ENCODE peak calls at places on chromosomes 4 and X, in five cellular contexts. One of them, this sample, is unnamed.

GRCh38 chr4:186787536-186787935 is 63.9 kb upstream of the FAT1 start:
- DNase-seq in smooth muscle cell of the brain vasculature: no peak
- DNase-seq in amygdala: no peak
- DNase-seq in HTR-8/SVneo: no peak
- DNase-seq in stromal cell of bone marrow: no peak
- DNase-seq in this sample: no peak

GRCh38 chr4:121070696-121071639 is 1.4 kb downstream of the NDNF start:
- DNase-seq in smooth muscle cell of the brain vasculature: no peak
- DNase-seq in stromal cell of bone marrow: no peak
- DNase-seq in amygdala: no peak
- DNase-seq in HTR-8/SVneo: peak; percentile 14
- DNase-seq in this sample: peak; percentile 78

GRCh38 chrX:72141372-72142004 is 9.8 kb upstream of the RTL5 start:
- DNase-seq in HTR-8/SVneo: no peak
- DNase-seq in amygdala: no peak
- DNase-seq in stromal cell of bone marrow: no peak
- DNase-seq in smooth muscle cell of the brain vasculature: no peak
- DNase-seq in this sample: no peak

GRCh38 chr4:94469221-94469784 is 17.6 kb downstream of the PDLIM5 start:
- DNase-seq in amygdala: no peak
- DNase-seq in smooth muscle cell of the brain vasculature: no peak
- DNase-seq in HTR-8/SVneo: no peak
- DNase-seq in stromal cell of bone marrow: no peak
- DNase-seq in this sample: no peak

GRCh38 chr4:158192439-158193158 is 17.7 kb upstream of the TMEM144 start:
- DNase-seq in amygdala: no peak
- DNase-seq in HTR-8/SVneo: no peak
- DNase-seq in smooth muscle cell of the brain vasculature: no peak
- DNase-seq in stromal cell of bone marrow: no peak
- DNase-seq in this sample: no peak

GRCh38 chr4:143355540-143356217 is 19.0 kb downstream of the GAB1 start:
- DNase-seq in smooth muscle cell of the brain vasculature: no peak
- DNase-seq in amygdala: no peak
- DNase-seq in stromal cell of bone marrow: no peak
- DNase-seq in HTR-8/SVneo: no peak
- DNase-seq in this sample: no peak

GRCh38 chrX:112967341-112967740 is 126.7 kb upstream of the AMOT start:
- DNase-seq in smooth muscle cell of the brain vasculature: no peak
- DNase-seq in HTR-8/SVneo: no peak
- DNase-seq in amygdala: no peak
- DNase-seq in stromal cell of bone marrow: no peak
- DNase-seq in this sample: no peak

GRCh38 chr4:2913168-2913567 is 50.0 kb downstream of the NOP14 start:
- DNase-seq in amygdala: no peak
- DNase-seq in HTR-8/SVneo: no peak
- DNase-seq in smooth muscle cell of the brain vasculature: no peak
- DNase-seq in stromal cell of bone marrow: no peak
- DNase-seq in this sample: no peak

GRCh38 chrX:47643926-47644325 is 6.4 kb downstream of the ELK1 start:
- DNase-seq in HTR-8/SVneo: no peak
- DNase-seq in stromal cell of bone marrow: no peak
- DNase-seq in amygdala: no peak
- DNase-seq in smooth muscle cell of the brain vasculature: no peak
- DNase-seq in this sample: no peak

GRCh38 chrX:17456526-17456925 is 81.5 kb downstream of the NHS start:
- DNase-seq in smooth muscle cell of the brain vasculature: no peak
- DNase-seq in HTR-8/SVneo: no peak
- DNase-seq in amygdala: peak; percentile 0
- DNase-seq in stromal cell of bone marrow: no peak
- DNase-seq in this sample: no peak

GRCh38 chr4:6111354-6111930 is 88.9 kb downstream of the JAKMIP1 start:
- DNase-seq in amygdala: no peak
- DNase-seq in HTR-8/SVneo: no peak
- DNase-seq in smooth muscle cell of the brain vasculature: no peak
- DNase-seq in stromal cell of bone marrow: no peak
- DNase-seq in this sample: peak; percentile 19

GRCh38 chr4:95106408-95106928 is 348.7 kb downstream of the BMPR1B start:
- DNase-seq in stromal cell of bone marrow: peak; percentile 3
- DNase-seq in amygdala: no peak
- DNase-seq in smooth muscle cell of the brain vasculature: no peak
- DNase-seq in HTR-8/SVneo: no peak
- DNase-seq in this sample: no peak

GRCh38 chr4:70994387-70995099 is 1.1 kb downstream of the DCK start:
- DNase-seq in amygdala: no peak
- DNase-seq in stromal cell of bone marrow: no peak
- DNase-seq in smooth muscle cell of the brain vasculature: no peak
- DNase-seq in HTR-8/SVneo: no peak
- DNase-seq in this sample: no peak

GRCh38 chr4:1898681-1899080 is 27.5 kb downstream of the NSD2 start:
- DNase-seq in smooth muscle cell of the brain vasculature: no peak
- DNase-seq in HTR-8/SVneo: no peak
- DNase-seq in stromal cell of bone marrow: no peak
- DNase-seq in amygdala: no peak
- DNase-seq in this sample: no peak

GRCh38 chr4:105637409-105638258 is 70.9 kb downstream of the INTS12 start:
- DNase-seq in smooth muscle cell of the brain vasculature: no peak
- DNase-seq in stromal cell of bone marrow: no peak
- DNase-seq in HTR-8/SVneo: no peak
- DNase-seq in amygdala: peak; percentile 40
- DNase-seq in this sample: peak; percentile 89

GRCh38 chr4:89847571-89848325 is 10.8 kb upstream of the SNCA start:
- DNase-seq in smooth muscle cell of the brain vasculature: no peak
- DNase-seq in amygdala: no peak
- DNase-seq in stromal cell of bone marrow: no peak
- DNase-seq in HTR-8/SVneo: no peak
- DNase-seq in this sample: no peak

GRCh38 chr4:161329852-161330251 is 833.9 kb downstream of the FSTL5 start:
- DNase-seq in HTR-8/SVneo: no peak
- DNase-seq in smooth muscle cell of the brain vasculature: no peak
- DNase-seq in stromal cell of bone marrow: no peak
- DNase-seq in amygdala: no peak
- DNase-seq in this sample: no peak

GRCh38 chr4:10115657-10116624 is 658 bp downstream of the WDR1 start:
- DNase-seq in smooth muscle cell of the brain vasculature: no peak
- DNase-seq in stromal cell of bone marrow: no peak
- DNase-seq in amygdala: no peak
- DNase-seq in HTR-8/SVneo: no peak
- DNase-seq in this sample: no peak

GRCh38 chrX:17643528-17643927 is 93.8 kb upstream of the SCML1 start:
- DNase-seq in HTR-8/SVneo: no peak
- DNase-seq in stromal cell of bone marrow: no peak
- DNase-seq in smooth muscle cell of the brain vasculature: no peak
- DNase-seq in amygdala: no peak
- DNase-seq in this sample: no peak

GRCh38 chr4:184097240-184097619 is 120.4 kb downstream of the ENPP6 start:
- DNase-seq in smooth muscle cell of the brain vasculature: no peak
- DNase-seq in HTR-8/SVneo: no peak
- DNase-seq in stromal cell of bone marrow: peak; percentile 6
- DNase-seq in amygdala: no peak
- DNase-seq in this sample: peak; percentile 81

GRCh38 chr4:152360045-152360410 is 175.9 kb downstream of the FBXW7 start:
- DNase-seq in stromal cell of bone marrow: no peak
- DNase-seq in HTR-8/SVneo: no peak
- DNase-seq in smooth muscle cell of the brain vasculature: no peak
- DNase-seq in amygdala: no peak
- DNase-seq in this sample: no peak

GRCh38 chr4:55906999-55907398 is 41.7 kb upstream of the CEP135 start:
- DNase-seq in HTR-8/SVneo: no peak
- DNase-seq in amygdala: no peak
- DNase-seq in smooth muscle cell of the brain vasculature: no peak
- DNase-seq in stromal cell of bone marrow: no peak
- DNase-seq in this sample: no peak